ENCODE peak calls at places on chromosomes 1 and 21, in four cellular contexts. T is neuronal stem cell, R is mesendoderm, A is trophoblast cell. F is an unnamed sample.
A peak's percentile ranks its signal among the peaks of the same experiment; 100 is the strongest.

GRCh38 chr1:185314416-185314815 is 2.6 kb downstream of the IVNS1ABP start:
- DNase-seq in T (no peak), R (peak; percentile 47), A (peak; percentile 71), F (no peak)

GRCh38 chr1:52641307-52641706 is 8.3 kb downstream of the SHISAL2A start:
- DNase-seq in T (no peak), R (no peak), A (no peak), F (no peak)

GRCh38 chr1:84759756-84760155 is 69.5 kb upstream of the SSX2IP start:
- DNase-seq in T (no peak), R (no peak), A (no peak), F (no peak)

GRCh38 chr21:33762798-33763572 is 120.7 kb downstream of the ITSN1 start:
- DNase-seq in T (no peak), R (no peak), A (peak; percentile 16), F (no peak)

GRCh38 chr1:17946434-17946833 is 161.2 kb upstream of the IGSF21 start:
- DNase-seq in T (no peak), R (no peak), A (no peak), F (no peak)

GRCh38 chr21:42939581-42940413 is 14.4 kb upstream of the ERVH48-1 start:
- DNase-seq in T (no peak), R (no peak), A (peak; percentile 98), F (no peak)

GRCh38 chr1:118097622-118098348 is 87.2 kb downstream of the SPAG17 start:
- DNase-seq in T (no peak), R (no peak), A (peak; percentile 91), F (no peak)

GRCh38 chr21:42063578-42064521 is 7.3 kb upstream of the UMODL1 start:
- DNase-seq in T (no peak), R (no peak), A (no peak), F (no peak)

GRCh38 chr21:35234725-35235124 is 185.6 kb upstream of the RUNX1 start:
- DNase-seq in T (no peak), R (no peak), A (no peak), F (no peak)

GRCh38 chr1:91732291-91732953 is 153.5 kb downstream of the TGFBR3 start:
- DNase-seq in T (no peak), R (peak; percentile 65), A (no peak), F (no peak)

GRCh38 chr1:232937741-232938375 is 12.6 kb upstream of the NTPCR start:
- DNase-seq in T (no peak), R (no peak), A (peak; percentile 70), F (no peak)

GRCh38 chr1:64220241-64220640 is 16.8 kb downstream of the UBE2U start:
- DNase-seq in T (no peak), R (no peak), A (peak; percentile 94), F (no peak)

GRCh38 chr21:29211205-29211604 is 80.8 kb downstream of the MAP3K7CL start:
- DNase-seq in T (no peak), R (no peak), A (no peak), F (no peak)
- H3K9ac ChIP-seq in T (no peak overlapping the region), R (no peak overlapping the region), A (no peak overlapping the region), F (no peak overlapping the region)

GRCh38 chr1:29960906-29961675 is 724.8 kb downstream of the PTPRU start:
- DNase-seq in T (peak; percentile 49), R (peak; percentile 72), A (no peak), F (peak; percentile 39)

GRCh38 chr1:29958271-29958670 is 721.9 kb downstream of the PTPRU start:
- DNase-seq in T (no peak), R (no peak), A (no peak), F (peak; percentile 7)

GRCh38 chr1:29959356-29959755 is 723.0 kb downstream of the PTPRU start:
- DNase-seq in T (no peak), R (no peak), A (no peak), F (no peak)

GRCh38 chr1:29961676-29962059 is 725.3 kb downstream of the PTPRU start:
- DNase-seq in T (no peak), R (no peak), A (no peak), F (no peak)

GRCh38 chr1:29960156-29960755 is 723.9 kb downstream of the PTPRU start:
- DNase-seq in T (no peak), R (no peak), A (no peak), F (peak; percentile 20)
- H2BK5ac ChIP-seq in T (peak overlapping the region; percentile 93), R (no peak overlapping the region), A (no peak overlapping the region), F (no peak overlapping the region)

GRCh38 chr1:68493193-68493592 is 3.7 kb downstream of the DEPDC1 start:
- DNase-seq in T (no peak), R (no peak), A (no peak), F (no peak)
- H3K23ac ChIP-seq in T (no peak overlapping the region), R (no peak overlapping the region), A (no peak overlapping the region), F (no peak overlapping the region)

DNA sequence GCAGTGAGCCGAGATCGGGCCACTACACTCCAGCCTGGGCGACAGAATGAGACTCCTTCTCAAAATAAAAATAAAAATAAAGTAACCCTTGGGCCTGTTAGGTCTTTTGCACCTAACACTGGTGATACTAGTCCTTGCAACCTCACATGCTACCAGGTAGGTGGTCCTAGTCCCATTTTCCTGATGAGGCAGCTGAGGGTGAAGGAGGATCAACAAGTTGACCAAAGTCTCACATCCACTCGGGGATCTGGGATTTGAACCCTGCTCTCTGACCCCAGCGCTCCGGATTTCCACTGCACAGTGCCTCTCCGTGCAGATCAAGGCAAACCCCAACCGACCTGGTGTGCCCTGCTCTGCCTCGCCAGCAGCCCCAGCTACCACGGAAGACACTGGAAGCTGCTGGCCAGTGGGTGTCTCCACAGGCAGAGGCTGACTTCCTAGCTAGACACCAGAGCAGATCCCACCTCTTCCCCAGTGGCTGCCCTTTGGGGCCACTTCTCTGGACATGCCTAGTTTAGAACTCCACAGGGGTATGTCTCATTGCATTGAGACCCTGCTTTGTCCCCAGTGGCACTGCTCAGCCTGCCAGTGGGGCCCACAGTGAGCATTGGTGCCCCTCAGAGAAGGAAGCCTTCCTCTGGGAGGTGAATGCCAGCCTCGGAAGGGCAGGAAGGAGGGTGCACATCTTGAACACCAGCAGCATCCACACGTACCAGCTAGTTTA is 27.6 kb downstream of the LDLRAP1 start:
- DNase-seq in T (no peak), R (no peak), A (no peak), F (no peak)
- H3K9ac ChIP-seq in T (peak overlapping the region; percentile 70), R (no peak overlapping the region), A (no peak overlapping the region), F (no peak overlapping the region)

DNA sequence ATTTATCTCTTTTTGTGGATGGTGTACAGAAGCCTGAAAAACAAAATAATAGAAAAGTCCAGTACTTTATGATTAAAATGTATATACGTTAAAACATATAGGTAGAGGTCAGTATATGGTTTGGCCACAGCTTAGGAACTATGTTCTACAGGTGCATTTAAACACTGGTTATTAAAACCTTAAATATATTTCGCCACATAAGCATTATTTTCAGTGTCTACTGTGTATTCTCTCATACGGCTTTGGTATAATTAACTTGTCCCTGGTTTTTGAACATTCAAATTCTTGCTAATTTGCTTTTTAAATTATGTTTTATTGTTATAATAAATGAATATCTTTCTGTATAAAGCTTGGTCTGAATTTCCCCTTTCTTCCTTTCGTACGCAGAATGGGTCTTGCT is 87.9 kb downstream of the GTF2B start:
- DNase-seq in T (no peak), R (no peak), A (no peak), F (no peak)
- H2BK5ac ChIP-seq in T (no peak overlapping the region), R (no peak overlapping the region), A (no peak overlapping the region), F (no peak overlapping the region)

F was measured in H9.